ENCODE peak calls at places on chromosomes 2 and 18, in ten cellular contexts. One of them, this sample, is unnamed.

GRCh38 chr18:22606563-22607283 is 189.0 kb upstream of the CTAGE1 start:
- DNase-seq in AG10803: peak
- DNase-seq in activated CD4-positive, alpha-beta T cell treated with anti-CD3 and anti-CD28 coated beads, Interleukin-2, amount 50 U/mL, for 1 hour: no peak
- DNase-seq in stimulated activated naive CD4-positive, alpha-beta T cell treated with Interleukin-2 at 50 U/mL for 16 hours: no peak
- DNase-seq in brain microvascular endothelial cell: peak
- DNase-seq in naive thymus-derived CD8-positive, alpha-beta T cell: no peak
- DNase-seq in BE2C: no peak
- DNase-seq in cardiac muscle cell: peak
- DNase-seq in foreskin keratinocyte: no peak
- DNase-seq in HEK293T: no peak
- DNase-seq in this sample: no peak

GRCh38 chr2:23497063-23497462 is 112.1 kb downstream of the KLHL29 start:
- DNase-seq in BE2C: no peak
- DNase-seq in foreskin keratinocyte: peak
- DNase-seq in activated CD4-positive, alpha-beta T cell treated with anti-CD3 and anti-CD28 coated beads, Interleukin-2, amount 50 U/mL, for 1 hour: no peak
- DNase-seq in brain microvascular endothelial cell: peak
- DNase-seq in AG10803: peak
- DNase-seq in stimulated activated naive CD4-positive, alpha-beta T cell treated with Interleukin-2 at 50 U/mL for 16 hours: no peak
- DNase-seq in HEK293T: no peak
- DNase-seq in cardiac muscle cell: peak
- DNase-seq in naive thymus-derived CD8-positive, alpha-beta T cell: no peak
- DNase-seq in this sample: peak

GRCh38 chr18:25313274-25313673 is 38.7 kb downstream of the ZNF521 start:
- DNase-seq in AG10803: no peak
- DNase-seq in HEK293T: no peak
- DNase-seq in brain microvascular endothelial cell: no peak
- DNase-seq in cardiac muscle cell: no peak
- DNase-seq in BE2C: no peak
- DNase-seq in stimulated activated naive CD4-positive, alpha-beta T cell treated with Interleukin-2 at 50 U/mL for 16 hours: no peak
- DNase-seq in foreskin keratinocyte: no peak
- DNase-seq in naive thymus-derived CD8-positive, alpha-beta T cell: no peak
- DNase-seq in activated CD4-positive, alpha-beta T cell treated with anti-CD3 and anti-CD28 coated beads, Interleukin-2, amount 50 U/mL, for 1 hour: no peak
- DNase-seq in this sample: no peak

GRCh38 chr2:121088251-121089004 is 196.6 kb downstream of the TFCP2L1 start:
- DNase-seq in brain microvascular endothelial cell: no peak
- DNase-seq in activated CD4-positive, alpha-beta T cell treated with anti-CD3 and anti-CD28 coated beads, Interleukin-2, amount 50 U/mL, for 1 hour: no peak
- DNase-seq in HEK293T: no peak
- DNase-seq in naive thymus-derived CD8-positive, alpha-beta T cell: no peak
- DNase-seq in foreskin keratinocyte: no peak
- DNase-seq in stimulated activated naive CD4-positive, alpha-beta T cell treated with Interleukin-2 at 50 U/mL for 16 hours: no peak
- DNase-seq in cardiac muscle cell: peak
- DNase-seq in BE2C: peak
- DNase-seq in AG10803: peak
- DNase-seq in this sample: no peak

GRCh38 chr2:139872503-139872902 is 1092.3 kb upstream of the NXPH2 start:
- DNase-seq in activated CD4-positive, alpha-beta T cell treated with anti-CD3 and anti-CD28 coated beads, Interleukin-2, amount 50 U/mL, for 1 hour: no peak
- DNase-seq in naive thymus-derived CD8-positive, alpha-beta T cell: no peak
- DNase-seq in stimulated activated naive CD4-positive, alpha-beta T cell treated with Interleukin-2 at 50 U/mL for 16 hours: no peak
- DNase-seq in HEK293T: no peak
- DNase-seq in AG10803: no peak
- DNase-seq in BE2C: no peak
- DNase-seq in foreskin keratinocyte: no peak
- DNase-seq in cardiac muscle cell: no peak
- DNase-seq in brain microvascular endothelial cell: no peak
- DNase-seq in this sample: no peak

GRCh38 chr2:9152975-9153402 is 53.6 kb upstream of the ASAP2 start:
- DNase-seq in naive thymus-derived CD8-positive, alpha-beta T cell: no peak
- DNase-seq in AG10803: peak
- DNase-seq in HEK293T: peak
- DNase-seq in activated CD4-positive, alpha-beta T cell treated with anti-CD3 and anti-CD28 coated beads, Interleukin-2, amount 50 U/mL, for 1 hour: no peak
- DNase-seq in brain microvascular endothelial cell: no peak
- DNase-seq in foreskin keratinocyte: no peak
- DNase-seq in BE2C: no peak
- DNase-seq in cardiac muscle cell: peak
- DNase-seq in stimulated activated naive CD4-positive, alpha-beta T cell treated with Interleukin-2 at 50 U/mL for 16 hours: no peak
- DNase-seq in this sample: no peak

GRCh38 chr18:48698707-48699106 is 159.9 kb downstream of the CTIF start:
- DNase-seq in BE2C: no peak
- DNase-seq in cardiac muscle cell: no peak
- DNase-seq in HEK293T: no peak
- DNase-seq in foreskin keratinocyte: no peak
- DNase-seq in stimulated activated naive CD4-positive, alpha-beta T cell treated with Interleukin-2 at 50 U/mL for 16 hours: no peak
- DNase-seq in naive thymus-derived CD8-positive, alpha-beta T cell: no peak
- DNase-seq in AG10803: no peak
- DNase-seq in brain microvascular endothelial cell: no peak
- DNase-seq in activated CD4-positive, alpha-beta T cell treated with anti-CD3 and anti-CD28 coated beads, Interleukin-2, amount 50 U/mL, for 1 hour: no peak
- DNase-seq in this sample: no peak

GRCh38 chr2:216700088-216700567 is 4.8 kb upstream of the IGFBP5 start:
- DNase-seq in brain microvascular endothelial cell: no peak
- DNase-seq in foreskin keratinocyte: no peak
- DNase-seq in BE2C: peak
- DNase-seq in AG10803: peak
- DNase-seq in naive thymus-derived CD8-positive, alpha-beta T cell: no peak
- DNase-seq in cardiac muscle cell: no peak
- DNase-seq in activated CD4-positive, alpha-beta T cell treated with anti-CD3 and anti-CD28 coated beads, Interleukin-2, amount 50 U/mL, for 1 hour: no peak
- DNase-seq in stimulated activated naive CD4-positive, alpha-beta T cell treated with Interleukin-2 at 50 U/mL for 16 hours: no peak
- DNase-seq in HEK293T: peak
- DNase-seq in this sample: no peak